ENCODE peak calls at places on chromosome 7, in four cellular contexts. A is body of pancreas, E is thyroid gland, T is left lung. P is an unnamed sample. For H3K9me3 and H3K4me1, the result is how much of the 10 kb centered on the place peaks cover.

GRCh38 chr7:84720456-84721097 is 466.3 kb downstream of the SEMA3D start:
- DNase-seq in A (no peak), E (no peak), T (no peak), P (no peak)

GRCh38 chr7:157413881-157414701 is 77.3 kb downstream of the DNAJB6 start:
- DNase-seq in A (no peak), E (no peak), T (peak), P (no peak)

GRCh38 chr7:69756235-69756634 is 158.0 kb downstream of the AUTS2 start:
- DNase-seq in A (no peak), E (no peak), T (no peak), P (no peak)

GRCh38 chr7:91212592-91212991 is 51.6 kb upstream of the FZD1 start:
- DNase-seq in A (no peak), E (no peak), T (no peak), P (no peak)

GRCh38 chr7:69411466-69411865 is 186.8 kb upstream of the AUTS2 start:
- DNase-seq in A (no peak), E (no peak), T (no peak), P (no peak)

GRCh38 chr7:99679400-99680191 is at the start of gene CYP3A5:
- DNase-seq in A (peak), E (no peak), T (no peak), P (peak)

GRCh38 chr7:22001345-22002004 is 55.8 kb upstream of the CDCA7L start:
- DNase-seq in A (no peak), E (no peak), T (no peak), P (no peak)

GRCh38 chr7:136637826-136638225 is 230.6 kb upstream of the CHRM2 start:
- DNase-seq in A (no peak), E (no peak), T (no peak), P (no peak)

GRCh38 chr7:137328389-137329120 is 15.0 kb downstream of the PTN start:
- DNase-seq in A (no peak), E (no peak), T (no peak), P (no peak)

GRCh38 chr7:4642468-4643203 is 39.5 kb upstream of the FOXK1 start:
- DNase-seq in A (no peak), E (no peak), T (no peak), P (no peak)

GRCh38 chr7:107879400-107880035 is 11.5 kb upstream of the DLD start:
- DNase-seq in A (peak), E (peak), T (no peak), P (peak)

DNA sequence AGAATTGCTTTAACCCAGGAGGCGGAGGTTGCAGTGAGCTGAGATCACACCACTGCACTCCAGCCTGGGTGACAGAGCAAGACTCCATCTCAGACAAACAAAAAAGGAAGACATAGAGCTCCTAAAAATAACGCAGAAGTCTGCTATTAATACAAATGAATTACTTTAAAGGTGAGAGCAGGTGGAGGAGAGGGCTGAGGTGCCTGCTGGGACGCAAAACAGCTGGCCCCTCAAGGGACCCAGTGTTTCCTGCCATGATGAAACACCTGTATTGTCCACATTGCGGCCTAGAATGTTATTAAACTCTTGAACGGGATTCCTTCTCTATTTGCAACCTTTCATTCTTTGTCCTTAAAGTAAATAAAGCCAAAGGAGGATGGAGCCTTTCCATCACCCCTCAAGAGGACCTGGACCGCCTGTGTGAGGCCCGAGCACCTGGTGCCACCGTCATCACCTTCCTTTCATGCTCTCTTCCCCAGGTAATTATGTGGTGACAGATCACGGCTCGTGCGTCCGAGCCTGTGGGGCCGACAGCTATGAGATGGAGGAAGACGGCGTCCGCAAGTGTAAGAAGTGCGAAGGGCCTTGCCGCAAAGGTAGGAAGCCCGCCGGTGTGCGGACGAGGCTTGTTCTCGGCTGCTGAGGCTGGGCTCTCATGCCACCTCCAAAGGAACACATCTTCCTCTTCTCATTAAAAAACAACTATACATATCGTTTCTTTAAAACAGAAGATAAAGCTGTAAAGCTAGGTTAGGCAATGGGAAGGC is 136.7 kb downstream of the EGFR start:
- DNase-seq in A (no peak), E (no peak), T (no peak), P (no peak)
- H3K9me3 ChIP-seq in A (under half), E (under half), T (under half), P (under half)

GRCh38 chr7:972110-972509 is 3.2 kb downstream of the COX19 start:
- DNase-seq in A (no peak), E (no peak), T (no peak), P (no peak)

GRCh38 chr7:974820-975681 is at the start of gene COX19:
- DNase-seq in A (peak), E (peak), T (peak), P (peak)

GRCh38 chr7:972670-973309 is 2.6 kb downstream of the COX19 start:
- DNase-seq in A (no peak), E (no peak), T (no peak), P (no peak)

GRCh38 chr7:974172-974571 is 1.2 kb downstream of the COX19 start:
- DNase-seq in A (no peak), E (no peak), T (no peak), P (no peak)

GRCh38 chr7:973312-973711 is 2.0 kb downstream of the COX19 start:
- DNase-seq in A (no peak), E (no peak), T (no peak), P (no peak)
- H3K4me3 ChIP-seq in A (no peak), E (no peak), T (no peak), P (no peak)

DNA sequence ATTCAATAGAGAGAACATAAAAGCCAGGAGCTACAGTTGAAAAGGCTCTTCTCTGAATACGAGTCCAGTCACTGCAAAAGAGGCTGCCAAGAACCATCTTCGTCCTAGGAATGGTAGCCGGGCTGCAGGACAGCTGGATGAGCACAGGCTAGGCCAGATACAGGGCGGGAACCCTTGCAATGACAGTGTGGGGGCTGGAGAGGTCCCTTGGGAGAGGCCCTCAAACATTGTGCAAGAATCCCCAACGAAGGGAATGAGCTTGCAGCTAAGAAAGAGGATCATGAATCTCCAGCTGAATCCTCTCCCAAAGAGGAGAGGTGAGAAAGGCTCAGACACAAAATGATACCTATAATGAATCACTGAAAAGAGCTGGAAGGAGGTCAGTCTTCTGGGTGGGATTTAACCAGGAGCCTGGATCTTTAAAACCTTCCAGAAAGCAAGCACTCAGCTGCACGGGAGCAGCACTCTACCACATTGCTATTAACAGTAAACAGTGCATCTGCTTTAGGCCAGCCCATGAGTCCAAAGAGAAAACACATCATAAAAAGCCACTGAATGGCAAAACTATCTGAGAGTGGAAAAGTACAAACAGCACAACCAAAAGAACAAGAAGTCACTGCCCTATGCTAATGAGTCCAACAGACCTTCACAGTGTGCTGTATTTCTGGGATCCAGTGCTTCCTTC is 287.9 kb downstream of the TNS3 start:
- DNase-seq in A (peak), E (no peak), T (no peak), P (peak)
- H3K4me1 ChIP-seq in A (under half), E (under half), T (under half), P (half or more)

GRCh38 chr7:130856866-130857265 is 122.9 kb upstream of the KLF14 start:
- DNase-seq in A (no peak), E (no peak), T (no peak), P (no peak)
- H3K9me3 ChIP-seq in A (under half), E (under half), T (under half), P (under half)